ENCODE peak calls at places on chromosomes 6 and 20, in six cellular contexts. L is lower leg skin, R is adrenal gland, W is IMR-90, U is K562, B is body of pancreas. G is an unnamed sample.

GRCh38 chr6:125748534-125749111 is 809 bp upstream of the HEY2 start:
- DNase-seq in L (no peak), R (no peak), W (peak; percentile 10), U (peak; percentile 40), B (no peak), G (peak; percentile 59)

GRCh38 chr6:108621117-108621516 is 60.4 kb downstream of the FOXO3 start:
- DNase-seq in L (no peak), R (peak; percentile 41), W (peak; percentile 90), U (no peak), B (peak; percentile 29), G (peak; percentile 47)

GRCh38 chr20:2544211-2544610 is 7.8 kb downstream of the TMC2 start:
- DNase-seq in L (no peak), R (no peak), W (peak; percentile 7), U (no peak), B (no peak), G (no peak)

GRCh38 chr20:59010995-59011873 is 4.2 kb upstream of the CTSZ start:
- DNase-seq in L (peak; percentile 88), R (peak; percentile 14), W (peak; percentile 71), U (peak; percentile 82), B (no peak), G (peak; percentile 90)

GRCh38 chr20:19275630-19276071 is 63.2 kb downstream of the SLC24A3 start:
- DNase-seq in L (peak; percentile 95), R (peak; percentile 88), W (no peak), U (no peak), B (peak; percentile 63), G (peak; percentile 73)

GRCh38 chr6:169269180-169270076 is 15.8 kb upstream of the THBS2 start:
- DNase-seq in L (peak; percentile 90), R (no peak), W (peak; percentile 64), U (no peak), B (no peak), G (no peak)

GRCh38 chr6:34055223-34055933 is 90.5 kb downstream of the GRM4 start:
- DNase-seq in L (no peak), R (peak; percentile 42), W (peak; percentile 51), U (peak; percentile 86), B (peak; percentile 48), G (peak; percentile 63)

GRCh38 chr6:136086686-136087085 is 163.4 kb downstream of the MTFR2 start:
- DNase-seq in L (no peak), R (no peak), W (no peak), U (no peak), B (no peak), G (no peak)

GRCh38 chr6:33147807-33148666 is 44.2 kb downstream of the COL11A2 start:
- DNase-seq in L (no peak), R (no peak), W (peak; percentile 58), U (peak; percentile 49), B (peak; percentile 35), G (peak; percentile 10)

GRCh38 chr6:5995705-5996686 is 10.7 kb downstream of the NRN1 start:
- DNase-seq in L (peak; percentile 96), R (peak; percentile 65), W (peak; percentile 19), U (peak; percentile 24), B (peak; percentile 33), G (no peak)

GRCh38 chr20:23253524-23253923 is 97.1 kb upstream of the NXT1 start:
- DNase-seq in L (no peak), R (no peak), W (no peak), U (no peak), B (no peak), G (no peak)

GRCh38 chr6:15879372-15880261 is 216.8 kb upstream of the DTNBP1 start:
- DNase-seq in L (peak; percentile 96), R (peak; percentile 57), W (peak; percentile 13), U (peak; percentile 83), B (peak; percentile 53), G (peak; percentile 24)

GRCh38 chr6:154508573-154509375 is 1.7 kb downstream of the CNKSR3 start:
- DNase-seq in L (no peak), R (no peak), W (peak; percentile 56), U (peak; percentile 51), B (no peak), G (peak; percentile 55)

GRCh38 chr20:13202553-13202952 is 18.5 kb upstream of the ISM1 start:
- DNase-seq in L (no peak), R (no peak), W (no peak), U (no peak), B (no peak), G (no peak)

GRCh38 chr6:21051777-21052176 is 517.5 kb downstream of the CDKAL1 start:
- DNase-seq in L (no peak), R (no peak), W (no peak), U (no peak), B (no peak), G (no peak)

GRCh38 chr6:40482532-40482931 is 104.6 kb downstream of the LRFN2 start:
- DNase-seq in L (no peak), R (peak; percentile 26), W (no peak), U (no peak), B (no peak), G (no peak)

GRCh38 chr20:50346372-50347347 is 156.0 kb downstream of the CEBPB start:
- DNase-seq in L (peak; percentile 97), R (peak; percentile 85), W (peak; percentile 92), U (no peak), B (peak; percentile 80), G (no peak)

GRCh38 chr6:105409734-105410133 is 6.9 kb upstream of the PREP start:
- DNase-seq in L (no peak), R (no peak), W (no peak), U (no peak), B (no peak), G (no peak)

GRCh38 chr6:158570681-158570962 is 10.7 kb downstream of the TMEM181 start:
- DNase-seq in L (no peak), R (no peak), W (no peak), U (no peak), B (no peak), G (no peak)

GRCh38 chr6:155771822-155772221 is 316.2 kb upstream of the NOX3 start:
- DNase-seq in L (no peak), R (no peak), W (no peak), U (no peak), B (no peak), G (no peak)

GRCh38 chr6:158103228-158103627 is 64.8 kb downstream of the SERAC1 start:
- DNase-seq in L (no peak), R (no peak), W (no peak), U (no peak), B (no peak), G (no peak)

GRCh38 chr20:48983423-48984400 is 62.2 kb downstream of the ARFGEF2 start:
- DNase-seq in L (no peak), R (peak; percentile 83), W (peak; percentile 91), U (peak; percentile 29), B (peak; percentile 82), G (no peak)

GRCh38 chr6:44077201-44077946 is 49.9 kb downstream of the MRPL14 start:
- DNase-seq in L (peak; percentile 74), R (no peak), W (no peak), U (no peak), B (no peak), G (no peak)

GRCh38 chr6:44078219-44078794 is 48.9 kb downstream of the MRPL14 start:
- DNase-seq in L (peak; percentile 76), R (no peak), W (no peak), U (no peak), B (no peak), G (no peak)

GRCh38 chr6:44075137-44076015 is 51.9 kb downstream of the MRPL14 start:
- DNase-seq in L (no peak), R (no peak), W (no peak), U (no peak), B (no peak), G (no peak)

GRCh38 chr6:44076016-44076365 is 51.3 kb downstream of the MRPL14 start:
- DNase-seq in L (no peak), R (no peak), W (no peak), U (no peak), B (no peak), G (no peak)

DNA sequence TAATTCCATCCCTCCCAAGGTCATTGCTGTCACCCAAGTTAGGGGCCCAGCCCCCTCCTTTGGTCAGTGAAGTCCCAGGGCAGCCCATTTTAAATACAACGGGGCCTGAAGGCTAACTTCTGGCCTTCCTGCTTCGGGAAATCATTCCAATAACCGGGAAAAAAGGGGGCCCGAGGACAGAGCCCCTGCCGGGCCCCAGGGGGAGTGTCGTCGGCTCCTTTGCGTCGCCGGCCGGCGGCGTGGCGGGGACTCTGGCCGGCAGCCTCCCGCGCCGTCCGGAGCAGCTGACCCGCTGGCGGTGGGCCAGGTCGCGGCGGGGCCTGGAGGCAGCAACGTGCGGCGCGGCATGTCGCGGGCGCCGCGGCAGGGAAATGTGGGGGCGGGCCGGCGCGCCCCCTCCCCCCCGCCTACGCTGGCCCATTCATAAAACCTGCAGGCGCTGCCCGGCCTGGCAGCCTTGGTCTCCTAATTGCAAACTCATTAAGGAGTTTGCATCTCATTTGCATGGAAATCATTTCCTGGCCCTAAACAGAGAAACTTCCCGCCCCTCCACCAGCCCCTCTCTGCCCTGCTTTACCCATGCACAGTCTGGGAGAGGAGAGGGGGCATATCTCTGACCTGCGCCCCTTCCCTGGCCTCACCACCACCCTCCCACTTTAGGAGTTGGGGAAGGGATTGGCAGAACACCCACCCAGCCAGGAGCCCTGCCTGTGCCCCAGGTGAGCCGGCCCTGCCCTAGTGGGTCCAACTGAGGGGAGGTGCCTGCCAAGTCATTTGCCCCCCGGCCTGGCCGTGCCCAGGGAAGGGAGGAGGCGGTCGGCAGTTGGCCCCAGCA is 50.7 kb downstream of the MRPL14 start:
- DNase-seq in L (no peak), R (peak; percentile 82), W (no peak), U (peak; percentile 91), B (peak; percentile 73), G (no peak)
- TF ChIP-seq POLR2A in L (no peak), R (no peak), W (no peak), U (no peak), B (no peak), G (no peak)

GRCh38 chr6:7731289-7731688 is 5.4 kb downstream of the BMP6 start:
- DNase-seq in L (no peak), R (no peak), W (no peak), U (no peak), B (no peak), G (no peak)
- TF ChIP-seq POLR2A in L (no peak), R (no peak), W (no peak), U (no peak), B (no peak), G (no peak)

GRCh38 chr20:53738039-53738944 is 144.7 kb upstream of the ZNF217 start:
- DNase-seq in L (peak; percentile 93), R (peak; percentile 20), W (peak; percentile 90), U (peak; percentile 86), B (peak; percentile 88), G (peak; percentile 45)
- TF ChIP-seq POLR2A in L (peak; percentile 27), R (peak; percentile 29), W (peak; percentile 75), U (peak; percentile 63), B (peak; percentile 88), G (no peak)

GRCh38 chr6:91631227-91631626 is 1044.4 kb upstream of the MAP3K7 start:
- DNase-seq in L (no peak), R (no peak), W (no peak), U (no peak), B (no peak), G (no peak)

GRCh38 chr6:91634791-91635190 is 1047.9 kb upstream of the MAP3K7 start:
- DNase-seq in L (no peak), R (no peak), W (no peak), U (no peak), B (no peak), G (no peak)

GRCh38 chr6:91633374-91634184 is 1046.7 kb upstream of the MAP3K7 start:
- DNase-seq in L (no peak), R (no peak), W (no peak), U (no peak), B (no peak), G (no peak)

DNA sequence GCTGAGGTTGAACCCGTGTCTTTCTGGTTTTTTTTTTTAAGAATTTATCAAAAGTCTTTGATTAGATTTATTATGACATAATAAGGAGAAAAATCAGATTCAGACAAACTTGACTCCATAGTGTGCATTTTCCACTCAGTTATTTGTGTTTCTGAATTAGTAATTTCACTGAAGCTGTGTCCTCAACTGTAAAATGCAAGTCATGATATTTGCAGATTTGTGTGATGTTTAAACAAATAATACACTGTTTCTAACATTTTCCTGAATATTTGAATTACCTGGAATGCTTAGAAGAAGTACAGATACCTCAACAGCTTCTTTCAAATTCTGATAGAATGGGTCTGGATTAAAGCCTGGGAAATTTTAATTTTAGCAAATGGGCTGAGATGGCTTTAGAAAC is 1050.3 kb upstream of the MAP3K7 start:
- DNase-seq in L (no peak), R (no peak), W (no peak), U (no peak), B (no peak), G (no peak)
- TF ChIP-seq POLR2A in L (no peak), R (no peak), W (no peak), U (no peak), B (no peak), G (no peak)

G was measured in erythroblast.